ENCODE peak calls at places on chromosomes 12 and 14, in seven cellular contexts. J is brain microvascular endothelial cell, O is coronary artery, C is fibroblast of pulmonary artery, L is choroid plexus epithelial cell, Y is MCF 10A, X is transverse colon. V is an unnamed sample.

GRCh38 chr14:58536975-58537374 is 100.8 kb upstream of the DACT1 start:
- DNase-seq in Y (no peak), C (no peak), J (no peak), O (no peak), X (no peak), L (no peak), V (no peak)

GRCh38 chr14:92924247-92924646 is 1.3 kb downstream of the CHGA start:
- DNase-seq in L (no peak), Y (no peak), C (no peak), X (no peak), O (no peak), J (no peak), V (no peak)

GRCh38 chr14:39302124-39302810 is 68.6 kb downstream of the MIA2 start:
- DNase-seq in Y (no peak), X (no peak), L (no peak), J (no peak), O (no peak), C (no peak), V (no peak)

GRCh38 chr12:132403636-132404434 is 74.4 kb upstream of the GALNT9 start:
- DNase-seq in X (no peak), C (no peak), J (no peak), Y (no peak), O (no peak), L (no peak), V (no peak)

GRCh38 chr12:121796855-121797751 is 3.6 kb upstream of the RHOF start:
- DNase-seq in J (peak), X (peak), L (peak), O (peak), C (peak), Y (peak), V (peak)

GRCh38 chr12:119225454-119225853 is 46.7 kb downstream of the HSPB8 start:
- DNase-seq in Y (no peak), J (no peak), L (no peak), X (no peak), C (no peak), O (no peak), V (no peak)

GRCh38 chr14:103066399-103066798 is 9.1 kb upstream of the CDC42BPB start:
- DNase-seq in J (no peak), C (peak), L (no peak), X (no peak), O (no peak), Y (peak), V (no peak)

GRCh38 chr12:111585619-111586135 is 13.4 kb downstream of the ATXN2 start:
- DNase-seq in O (no peak), X (no peak), Y (no peak), L (no peak), J (no peak), C (no peak), V (no peak)

GRCh38 chr14:75648066-75648838 is 12.4 kb downstream of the ERG28 start:
- DNase-seq in X (no peak), O (no peak), J (peak), L (peak), C (peak), Y (peak), V (peak)

GRCh38 chr14:51805541-51805940 is 54.9 kb upstream of the GNG2 start:
- DNase-seq in X (no peak), Y (no peak), O (no peak), C (no peak), J (no peak), L (no peak), V (no peak)

GRCh38 chr12:120977531-120978295 is 630 bp upstream of the HNF1A start:
- DNase-seq in L (no peak), O (no peak), Y (no peak), J (no peak), X (no peak), C (no peak), V (no peak)

DNA sequence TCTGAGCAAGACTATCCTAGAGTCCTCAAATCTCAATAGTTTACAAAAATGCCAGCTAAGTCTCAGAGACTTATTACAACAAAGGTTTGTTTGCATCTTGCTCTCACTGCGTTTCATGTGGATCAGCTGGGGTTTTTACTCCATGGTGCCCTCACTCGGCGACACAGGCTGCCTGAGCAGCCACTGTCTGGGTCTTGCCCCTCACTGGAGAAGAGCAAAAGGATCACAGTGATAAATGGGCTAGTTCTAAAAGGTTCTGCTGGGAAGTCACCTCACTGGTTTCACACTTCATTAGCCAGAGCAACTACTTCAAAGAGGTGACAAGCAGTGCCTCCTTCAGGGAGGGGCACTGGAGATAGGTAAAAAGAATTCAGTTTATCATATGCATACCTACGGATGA is 392.0 kb downstream of the RPL10L start:
- DNase-seq in L (no peak), C (no peak), J (no peak), Y (peak), O (no peak), X (no peak), V (no peak)
- TF ChIP-seq CTCF in L (no peak), C (no peak), J (no peak), Y (no peak), O (no peak), X (no peak), V (no peak)

GRCh38 chr12:82517027-82517426 is 158.7 kb downstream of the METTL25 start:
- DNase-seq in J (peak), O (no peak), C (peak), X (no peak), Y (peak), L (peak), V (no peak)
- TF ChIP-seq CTCF in J (peak), O (no peak), C (peak), X (peak), Y (peak), L (peak), V (peak)

DNA sequence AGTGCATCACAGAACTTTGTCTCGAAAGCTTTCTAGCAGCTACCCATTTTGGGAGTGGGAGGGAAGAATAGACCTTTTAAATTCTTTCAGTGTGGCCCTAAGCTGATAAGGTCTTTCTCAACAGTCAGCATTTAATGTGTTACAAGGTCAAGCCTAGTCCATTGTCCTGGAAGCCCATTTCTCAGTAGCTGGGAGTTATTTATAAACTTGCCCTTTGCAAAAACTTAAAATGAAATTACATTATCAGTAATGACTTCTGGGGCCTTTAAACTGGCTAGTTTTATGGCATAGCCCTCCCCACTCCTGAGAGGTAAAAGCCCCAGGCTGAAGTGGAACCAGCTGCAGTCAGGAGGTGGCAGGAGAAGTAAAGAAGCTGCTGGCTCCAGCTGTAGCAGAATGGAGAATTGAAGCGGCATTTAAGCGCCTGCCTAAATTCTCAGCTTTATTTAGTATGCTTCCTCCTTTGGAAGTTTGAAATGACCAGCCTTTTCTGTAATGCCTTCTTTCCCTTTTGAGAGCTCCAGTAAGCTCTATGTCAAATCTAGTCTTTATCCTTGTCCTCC is 12.4 kb downstream of the COPZ1 start:
- DNase-seq in L (no peak), O (no peak), C (no peak), X (no peak), J (no peak), Y (no peak), V (no peak)
- TF ChIP-seq CTCF in L (peak), O (no peak), C (no peak), X (no peak), J (peak), Y (no peak), V (peak)

GRCh38 chr14:99445916-99446315 is 34.7 kb downstream of the SETD3 start:
- DNase-seq in J (no peak), X (no peak), Y (no peak), O (no peak), C (no peak), L (no peak), V (no peak)

GRCh38 chr14:99441918-99442317 is 38.7 kb downstream of the SETD3 start:
- DNase-seq in Y (no peak), C (no peak), O (no peak), J (no peak), L (no peak), X (no peak), V (no peak)

GRCh38 chr14:99440278-99440677 is 40.4 kb downstream of the SETD3 start:
- DNase-seq in C (no peak), X (no peak), Y (no peak), L (no peak), J (no peak), O (no peak), V (no peak)

GRCh38 chr14:99437706-99438105 is 43.0 kb downstream of the SETD3 start:
- DNase-seq in L (no peak), J (no peak), Y (no peak), X (no peak), C (no peak), O (no peak), V (no peak)

GRCh38 chr14:99441157-99441870 is 39.3 kb downstream of the SETD3 start:
- DNase-seq in O (no peak), X (no peak), Y (no peak), J (no peak), L (peak), C (no peak), V (no peak)
- TF ChIP-seq CTCF in O (no peak), X (no peak), Y (no peak), J (peak), L (peak), C (peak), V (no peak)

GRCh38 chr14:63308723-63309317 is 9.9 kb downstream of the GPHB5 start:
- DNase-seq in J (peak), X (peak), C (peak), L (peak), O (no peak), Y (peak), V (no peak)
- TF ChIP-seq CTCF in J (peak), X (peak), C (peak), L (peak), O (no peak), Y (peak), V (peak)

GRCh38 chr14:69877492-69877891 is 1.7 kb upstream of the SMOC1 start:
- DNase-seq in Y (peak), O (no peak), C (peak), L (peak), X (no peak), J (peak), V (no peak)
- TF ChIP-seq CTCF in Y (peak), O (no peak), C (peak), L (peak), X (peak), J (peak), V (peak)

GRCh38 chr12:91356405-91356804 is 173.8 kb upstream of the DCN start:
- DNase-seq in J (no peak), O (no peak), L (peak), Y (no peak), C (no peak), X (no peak), V (no peak)

GRCh38 chr12:91357381-91357780 is 174.8 kb upstream of the DCN start:
- DNase-seq in L (no peak), O (no peak), Y (no peak), J (no peak), C (no peak), X (no peak), V (no peak)

GRCh38 chr12:91364591-91365184 is 182.1 kb upstream of the DCN start:
- DNase-seq in C (no peak), O (no peak), J (no peak), X (no peak), Y (no peak), L (no peak), V (no peak)

GRCh38 chr12:91367234-91367849 is 184.7 kb upstream of the DCN start:
- DNase-seq in C (peak), Y (peak), J (peak), L (peak), X (no peak), O (no peak), V (no peak)

DNA sequence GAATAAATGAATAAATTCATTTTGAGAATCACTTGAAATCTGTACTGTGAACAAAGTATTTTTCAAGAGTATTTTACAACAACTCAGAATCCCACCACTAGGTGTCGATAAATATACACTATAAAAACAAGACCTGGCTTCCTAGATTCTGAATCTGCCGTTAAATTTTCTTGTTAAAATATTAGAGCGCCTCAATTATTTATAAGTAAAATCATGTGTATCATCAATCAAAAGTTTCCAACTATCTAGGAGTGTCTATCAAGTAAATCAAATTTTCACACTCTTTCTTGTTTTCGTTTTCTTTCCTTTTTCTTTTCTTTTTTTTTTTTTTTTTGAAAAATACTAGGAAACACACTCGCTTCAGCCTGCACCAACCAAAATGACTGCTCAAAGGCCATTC is 179.2 kb upstream of the DCN start:
- DNase-seq in J (no peak), Y (peak), L (peak), O (no peak), C (peak), X (no peak), V (no peak)
- TF ChIP-seq CTCF in J (peak), Y (peak), L (peak), O (peak), C (peak), X (peak), V (peak)